ENCODE peak calls at places on chromosomes 2 and 18, in four cellular contexts. M, B, Z and X are unnamed samples.

GRCh38 chr2:173652731-173653426 is 298.2 kb downstream of the CDCA7 start:
- DNase-seq in Z (no peak), B (no peak), M (peak), X (peak)

GRCh38 chr18:44123743-44124142 is 556.9 kb upstream of the SETBP1 start:
- DNase-seq in M (no peak), B (no peak), Z (no peak), X (no peak)

GRCh38 chr2:200578778-200579177 is 7.0 kb upstream of the AOX1 start:
- DNase-seq in Z (no peak), M (no peak), B (peak), X (no peak)

GRCh38 chr18:33611525-33612135 is 33.6 kb downstream of the ASXL3 start:
- DNase-seq in B (no peak), M (no peak), Z (no peak), X (no peak)

GRCh38 chr2:179020156-179020750 is 29.7 kb downstream of the CCDC141 start:
- DNase-seq in M (no peak), B (peak), Z (no peak), X (peak)

GRCh38 chr18:63963610-63964256 is 6.1 kb upstream of the SERPINB8 start:
- DNase-seq in B (peak), M (no peak), Z (no peak), X (no peak)

GRCh38 chr2:191218292-191218898 is 26.8 kb upstream of the MYO1B start:
- DNase-seq in Z (no peak), M (peak), B (peak), X (no peak)

GRCh38 chr18:293557-293956 is 25.7 kb upstream of the THOC1 start:
- DNase-seq in Z (no peak), B (no peak), M (no peak), X (no peak)

GRCh38 chr18:74928194-74928968 is 280.6 kb downstream of the PTGR3 start:
- DNase-seq in M (no peak), Z (no peak), B (no peak), X (no peak)

GRCh38 chr2:42928692-42929576 is 136.6 kb upstream of the HAAO start:
- DNase-seq in Z (no peak), M (peak), B (peak), X (no peak)

GRCh38 chr18:67730884-67731283 is 214.4 kb upstream of the DSEL start:
- DNase-seq in Z (no peak), M (peak), B (no peak), X (no peak)

GRCh38 chr2:98383166-98383565 is 36.9 kb downstream of the CNGA3 start:
- DNase-seq in Z (no peak), B (no peak), M (no peak), X (no peak)

GRCh38 chr2:111986116-111986900 is 68.8 kb upstream of the TMEM87B start:
- DNase-seq in B (no peak), M (no peak), Z (no peak), X (no peak)

GRCh38 chr2:119760237-119760807 is 600 bp downstream of the PTPN4 start:
- DNase-seq in M (no peak), B (peak), Z (peak), X (no peak)

GRCh38 chr18:4352746-4353522 is 102.2 kb downstream of the DLGAP1 start:
- DNase-seq in M (no peak), B (no peak), Z (no peak), X (no peak)

GRCh38 chr18:23087352-23087751 is 47.9 kb upstream of the CABLES1 start:
- DNase-seq in M (no peak), B (no peak), Z (peak), X (no peak)

GRCh38 chr18:58998421-58999203 is 133.9 kb downstream of the ZNF532 start:
- DNase-seq in B (peak), M (no peak), Z (no peak), X (no peak)

GRCh38 chr18:58103339-58103930 is 59.4 kb downstream of the NEDD4L start:
- DNase-seq in M (no peak), Z (no peak), B (peak), X (no peak)

GRCh38 chr2:37488911-37489310 is 144.5 kb downstream of the QPCT start:
- DNase-seq in B (no peak), M (no peak), Z (no peak), X (no peak)

GRCh38 chr2:158120664-158121063 is 19.0 kb downstream of the UPP2 start:
- DNase-seq in Z (no peak), M (no peak), B (no peak), X (no peak)

GRCh38 chr2:230225486-230225885 is at the start of gene SP140:
- DNase-seq in B (peak), Z (peak), M (no peak), X (no peak)

GRCh38 chr2:96528680-96529375 is 7.7 kb upstream of the ARID5A start:
- DNase-seq in Z (no peak), B (no peak), M (no peak), X (no peak)

GRCh38 chr2:96526615-96527014 is 9.9 kb upstream of the ARID5A start:
- DNase-seq in M (no peak), B (no peak), Z (peak), X (no peak)

GRCh38 chr2:96526101-96526591 is 10.4 kb upstream of the ARID5A start:
- DNase-seq in B (peak), M (no peak), Z (peak), X (no peak)

GRCh38 chr2:96527990-96528679 is 8.4 kb upstream of the ARID5A start:
- DNase-seq in Z (peak), B (peak), M (no peak), X (no peak)

DNA sequence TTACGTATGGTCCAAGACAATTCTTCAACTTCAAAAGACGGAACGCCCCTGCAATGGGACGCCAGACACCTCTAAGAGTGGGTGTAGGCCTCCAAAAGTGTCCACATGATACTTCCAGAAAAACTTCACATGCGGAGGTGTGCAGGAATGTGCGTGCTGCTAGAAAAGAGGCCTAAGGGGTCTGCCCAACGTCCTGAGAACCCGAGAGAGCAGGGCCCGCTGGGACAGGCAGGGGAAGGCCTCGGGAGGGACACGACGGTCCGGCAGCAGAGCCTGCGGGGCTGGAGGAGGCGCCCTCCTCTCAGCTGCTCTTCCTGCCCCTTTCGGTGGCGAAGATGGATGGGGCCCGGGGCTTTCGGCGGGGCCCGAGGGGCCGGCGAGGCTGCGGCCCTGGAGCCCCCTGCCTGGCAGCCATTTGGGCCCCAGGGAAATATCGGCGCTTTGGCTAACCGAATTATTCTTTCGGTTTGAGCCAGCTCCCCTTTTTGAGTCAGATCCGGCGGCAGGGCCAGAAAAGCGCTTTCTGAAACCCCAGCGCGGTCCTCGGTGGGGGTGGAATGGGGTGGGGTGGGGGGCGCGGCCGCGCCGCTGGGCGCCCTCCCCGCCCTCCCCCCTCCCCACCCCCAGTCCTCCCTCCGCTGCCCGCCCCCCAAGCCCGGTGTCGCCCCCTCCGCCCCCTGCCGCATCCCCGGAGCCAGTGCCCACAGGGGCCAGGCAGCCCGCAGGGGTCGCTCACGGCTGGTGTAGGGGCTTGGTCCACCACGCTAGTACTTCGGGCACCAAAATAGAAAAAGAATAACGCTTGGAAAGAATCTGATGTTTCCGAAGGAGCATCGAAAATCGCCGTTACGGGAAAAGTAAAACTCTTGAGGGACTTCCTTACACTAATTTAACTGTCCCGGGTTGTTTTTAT is 9.2 kb upstream of the ARID5A start:
- DNase-seq in B (no peak), M (no peak), Z (peak), X (no peak)
- TF ChIP-seq POLR2A in B (no peak), M (no peak), Z (no peak), X (no peak)

DNA sequence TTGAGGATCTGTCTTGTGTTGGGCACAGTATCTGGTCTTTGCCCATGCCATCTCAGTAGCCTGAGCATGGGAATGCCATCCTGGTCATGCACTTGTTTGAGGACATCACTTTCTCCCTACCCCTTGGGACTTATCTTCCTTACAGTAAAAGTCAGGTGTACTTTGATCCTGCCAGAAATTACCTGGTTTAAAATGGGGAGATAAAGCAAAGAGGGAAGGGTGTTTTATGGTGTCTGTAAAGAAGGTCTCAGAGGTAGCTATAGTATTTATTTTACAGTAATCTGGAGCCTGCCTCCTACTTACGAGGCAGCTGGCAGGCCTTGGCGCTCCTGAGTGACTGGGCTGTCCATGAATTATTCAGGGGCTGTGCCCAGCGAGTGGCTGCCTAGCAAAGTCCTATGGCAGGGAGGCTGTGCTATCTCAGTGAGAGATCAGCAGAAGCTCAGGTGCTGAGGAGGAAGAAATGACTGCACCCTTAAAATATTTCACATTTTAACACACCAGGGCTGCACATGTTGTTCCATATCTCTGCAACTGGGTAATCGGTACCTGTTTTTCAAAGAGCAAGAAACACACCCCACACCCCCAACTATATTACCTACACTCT is 93.9 kb downstream of the SPTBN1 start:
- DNase-seq in M (no peak), B (peak), Z (no peak), X (no peak)
- TF ChIP-seq POLR2A in M (no peak), B (no peak), Z (peak), X (no peak)

GRCh38 chr2:27370816-27371620 is 602 bp downstream of the SNX17 start:
- DNase-seq in M (peak), B (no peak), Z (peak), X (no peak)
- TF ChIP-seq POLR2A in M (no peak), B (no peak), Z (no peak), X (peak)

GRCh38 chr2:206160124-206160806 is 570 bp downstream of the EEF1B2 start:
- DNase-seq in Z (no peak), M (no peak), B (peak), X (peak)

GRCh38 chr2:206160807-206161179 is 1.1 kb downstream of the EEF1B2 start:
- DNase-seq in M (no peak), Z (no peak), B (no peak), X (no peak)

GRCh38 chr2:206163251-206163880 is 3.7 kb downstream of the EEF1B2 start:
- DNase-seq in Z (no peak), B (no peak), M (no peak), X (no peak)

GRCh38 chr2:206158563-206159345 is 490 bp downstream of the NDUFS1 start:
- DNase-seq in B (no peak), Z (no peak), M (no peak), X (no peak)

DNA sequence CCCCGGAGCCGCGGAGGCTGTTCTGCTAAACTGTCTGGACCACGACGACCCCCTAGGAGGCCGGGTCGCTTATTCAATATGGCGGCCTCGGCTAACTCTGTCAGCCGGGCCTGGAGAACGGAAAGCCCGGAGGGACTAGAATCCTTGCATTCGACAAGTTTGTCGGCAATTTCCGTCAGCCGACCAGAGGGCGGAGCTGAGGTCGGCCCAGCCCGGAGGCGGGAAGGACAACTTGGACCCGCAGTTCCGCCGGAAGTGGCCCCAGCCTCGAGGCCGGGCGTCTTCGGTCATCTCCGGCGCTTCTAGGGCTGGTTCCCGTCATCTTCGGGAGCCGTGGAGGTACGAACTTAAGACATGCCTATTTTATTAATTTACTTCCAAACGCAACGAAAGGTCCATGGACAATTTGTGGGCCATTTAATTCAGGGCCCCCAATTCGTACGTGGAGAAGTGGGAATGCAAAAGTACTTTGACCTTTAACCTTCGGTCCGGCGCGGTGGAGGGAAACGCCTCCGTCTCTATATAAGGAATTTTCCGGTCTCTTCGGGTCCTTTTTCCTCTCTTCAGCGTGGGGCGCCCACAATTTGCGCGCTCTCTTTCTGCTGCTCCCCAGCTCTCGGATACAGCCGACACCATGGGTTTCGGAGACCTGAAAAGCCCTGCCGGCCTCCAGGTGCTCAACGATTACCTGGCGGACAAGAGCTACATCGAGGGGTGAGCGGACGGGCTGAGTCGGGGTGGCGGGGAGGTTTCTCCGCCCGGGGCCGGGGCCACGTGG is at the start of the genes EEF1B2 and NDUFS1:
- DNase-seq in M (peak), B (peak), Z (peak), X (peak)
- TF ChIP-seq POLR2A in M (peak), B (peak), Z (peak), X (peak)

GRCh38 chr2:28390857-28391563 is 1.6 kb upstream of the FOSL2 start:
- DNase-seq in M (peak), B (peak), Z (peak), X (peak)

GRCh38 chr2:28390241-28390856 is 2.3 kb upstream of the FOSL2 start:
- DNase-seq in Z (peak), M (peak), B (peak), X (peak)

GRCh38 chr2:28392297-28393114 is at the start of gene FOSL2:
- DNase-seq in B (peak), M (peak), Z (peak), X (peak)

GRCh38 chr2:28393115-28393836 is 618 bp downstream of the FOSL2 start:
- DNase-seq in Z (peak), B (peak), M (no peak), X (no peak)

DNA sequence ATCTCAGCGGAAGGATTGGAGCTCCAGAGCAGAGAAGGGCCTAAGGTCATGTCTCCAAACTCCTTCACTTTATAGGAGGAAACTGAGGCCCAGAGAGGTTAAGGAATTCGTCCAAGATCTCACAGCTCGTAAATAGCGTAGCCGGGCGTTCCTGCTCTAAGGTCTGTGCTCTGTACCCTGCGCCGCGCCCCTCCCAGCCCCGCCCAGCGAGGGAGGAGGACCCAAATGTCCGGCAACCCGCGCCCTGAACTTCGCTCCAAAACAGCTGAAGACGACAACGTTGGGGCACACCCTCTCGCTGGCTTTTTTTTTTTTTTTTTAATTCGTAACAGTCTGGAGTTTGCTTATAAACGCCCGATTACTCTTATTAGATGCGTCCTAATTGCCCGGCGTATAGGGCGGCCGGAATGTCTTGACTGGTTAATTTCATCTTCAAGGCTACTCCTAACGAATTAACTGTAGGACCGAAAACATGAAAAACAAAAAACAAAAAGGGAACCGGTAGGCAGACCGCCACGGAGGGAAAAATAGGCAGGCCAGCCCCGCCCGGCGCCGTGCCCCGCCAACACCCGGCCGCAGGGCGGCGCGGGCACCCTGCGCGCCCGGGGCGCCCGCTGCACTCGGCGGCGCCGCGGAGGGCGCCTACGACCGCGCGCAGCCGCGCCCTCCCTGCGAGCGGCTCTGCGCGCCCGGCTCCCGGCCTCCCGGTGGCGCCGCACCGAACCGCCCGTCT is 928 bp upstream of the FOSL2 start:
- DNase-seq in B (peak), M (peak), Z (peak), X (peak)
- TF ChIP-seq POLR2A in B (no peak), M (no peak), Z (peak), X (peak)

GRCh38 chr2:45732436-45732835 is 81.0 kb downstream of the PRKCE start:
- DNase-seq in B (no peak), M (no peak), Z (no peak), X (no peak)

GRCh38 chr2:45729753-45730512 is 78.5 kb downstream of the PRKCE start:
- DNase-seq in B (peak), Z (no peak), M (peak), X (peak)

GRCh38 chr2:45724329-45724728 is 72.9 kb downstream of the PRKCE start:
- DNase-seq in M (no peak), B (no peak), Z (no peak), X (no peak)

GRCh38 chr2:45731146-45731545 is 79.7 kb downstream of the PRKCE start:
- DNase-seq in Z (no peak), M (no peak), B (no peak), X (no peak)

DNA sequence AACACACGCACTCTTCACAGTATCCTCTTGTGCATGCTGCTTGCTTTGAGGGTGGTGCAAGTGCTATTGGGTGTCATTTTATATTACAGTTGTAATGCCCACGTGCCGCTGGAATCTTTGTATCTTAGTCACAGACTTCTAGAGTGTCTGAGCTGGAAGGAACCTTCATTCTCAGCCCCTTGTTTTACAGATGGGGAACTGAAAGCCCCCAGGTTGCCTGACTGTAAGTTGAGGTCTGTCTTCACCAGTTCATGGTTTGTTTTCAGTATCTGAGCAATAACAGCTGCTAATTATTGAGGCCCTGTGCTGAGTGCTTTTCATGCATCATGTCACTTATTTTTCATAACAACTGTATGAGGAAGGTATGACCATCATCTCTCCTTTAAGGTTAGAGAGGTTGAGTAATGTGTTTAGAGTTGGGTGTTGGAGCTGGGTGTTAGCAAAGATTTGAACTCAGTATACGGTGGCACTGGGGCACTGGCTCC is 77.0 kb downstream of the PRKCE start:
- DNase-seq in B (no peak), M (no peak), Z (no peak), X (no peak)
- TF ChIP-seq POLR2A in B (no peak), M (no peak), Z (no peak), X (no peak)

DNA sequence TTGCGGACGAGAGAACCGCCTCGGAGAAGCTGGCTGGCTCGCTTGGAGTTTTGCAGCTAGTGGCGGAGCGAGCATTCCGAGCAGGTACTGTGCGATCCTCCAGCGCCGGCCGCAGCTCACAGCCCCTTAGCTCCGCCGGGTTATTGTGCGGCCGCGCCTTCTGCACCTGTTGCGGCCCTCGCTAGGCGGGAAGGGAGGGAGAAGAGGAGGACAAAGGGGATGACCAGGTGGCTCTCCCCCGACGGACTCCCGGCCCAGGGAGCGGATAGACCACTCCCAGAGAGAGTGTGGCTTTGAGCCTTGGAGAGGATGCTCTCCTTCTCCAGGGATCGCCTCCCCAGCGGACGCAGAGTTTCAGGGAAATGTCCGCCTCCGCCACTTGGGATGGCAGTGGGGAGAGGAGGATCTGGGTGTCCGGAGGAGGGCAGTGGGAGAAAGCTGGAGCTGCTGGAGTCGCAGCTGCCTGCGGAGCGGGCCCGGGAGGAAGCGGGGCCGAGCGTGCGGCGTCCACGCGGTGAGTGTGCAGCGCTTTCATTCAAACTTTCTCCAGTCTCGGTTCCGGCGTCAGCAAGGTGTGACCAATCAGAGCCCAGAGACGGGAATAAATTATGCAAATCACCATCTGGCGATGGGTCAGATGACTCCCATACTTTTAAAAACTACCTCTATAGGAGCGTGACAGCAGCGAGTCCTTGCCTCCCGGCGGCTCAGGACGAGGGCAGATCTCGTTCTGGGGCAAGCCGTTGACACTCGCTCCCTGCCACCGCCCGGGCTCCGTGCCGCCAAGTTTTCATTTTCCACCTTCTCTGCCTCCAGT is at the start of gene LIPG:
- DNase-seq in M (peak), Z (no peak), B (peak), X (no peak)
- TF ChIP-seq POLR2A in M (no peak), Z (peak), B (no peak), X (peak)